ENCODE peak calls at places on chromosomes 7 and 10, in ten cellular contexts. B is RWPE1; L is NCI-H460; C is activated CD4-positive, CD25-positive, alpha-beta regulatory T cell; V is ELR; O is stimulated activated naive CD4-positive, alpha-beta T cell treated with Interleukin-2 at 50 U/mL for 16 hours; A is GDM1; M is activated naive CD4-positive, alpha-beta T cell; E is DMS153; N is NCI-H226. T is an unnamed sample.

GRCh38 chr7:151060416-151061234 is 1.2 kb downstream of the SLC4A2 start:
- DNase-seq in B (peak; percentile 30), L (no peak), C (no peak), V (peak; percentile 48), O (no peak), A (no peak), M (no peak), E (no peak), N (peak; percentile 89), T (peak; percentile 38)

GRCh38 chr10:121087688-121088087 is 236.5 kb downstream of the WDR11 start:
- DNase-seq in B (no peak), L (no peak), C (no peak), V (no peak), O (no peak), A (no peak), M (no peak), E (no peak), N (no peak), T (no peak)

GRCh38 chr10:114526497-114527238 is 122.4 kb upstream of the AFAP1L2 start:
- DNase-seq in B (peak; percentile 97), L (peak; percentile 77), C (peak; percentile 75), V (no peak), O (peak; percentile 88), A (peak; percentile 66), M (peak; percentile 86), E (peak; percentile 93), N (no peak), T (no peak)

GRCh38 chr10:13284050-13284449 is 15.8 kb downstream of the PHYH start:
- DNase-seq in B (no peak), L (no peak), C (no peak), V (no peak), O (no peak), A (no peak), M (no peak), E (no peak), N (no peak), T (no peak)

GRCh38 chr7:124840435-124840834 is 74.8 kb upstream of the GPR37 start:
- DNase-seq in B (no peak), L (peak; percentile 8), C (no peak), V (peak; percentile 6), O (no peak), A (no peak), M (no peak), E (no peak), N (no peak), T (no peak)

GRCh38 chr7:1555046-1555812 is 776 bp downstream of the TMEM184A start:
- DNase-seq in B (peak; percentile 99), L (no peak), C (no peak), V (peak; percentile 95), O (no peak), A (no peak), M (no peak), E (peak; percentile 61), N (peak; percentile 100), T (peak; percentile 82)

GRCh38 chr7:156897673-156898072 is 4.7 kb upstream of the LMBR1 start:
- DNase-seq in B (peak; percentile 33), L (no peak), C (no peak), V (no peak), O (no peak), A (no peak), M (no peak), E (no peak), N (peak; percentile 94), T (no peak)

GRCh38 chr10:52864459-52865106 is 92.0 kb upstream of the MBL2 start:
- DNase-seq in B (peak; percentile 94), L (no peak), C (no peak), V (peak; percentile 84), O (no peak), A (no peak), M (no peak), E (no peak), N (peak; percentile 74), T (peak; percentile 0)

GRCh38 chr10:12907651-12908050 is 93.9 kb downstream of the CCDC3 start:
- DNase-seq in B (no peak), L (no peak), C (no peak), V (peak; percentile 1), O (no peak), A (no peak), M (no peak), E (no peak), N (no peak), T (no peak)

T was measured in SW 1271.